ENCODE peak calls at places on chromosome 4, in four cellular contexts. One of them, this sample, is unnamed.
A peak's percentile ranks its signal among the peaks of the same experiment; 100 is the strongest.

GRCh38 chr4:146520894-146521542 is 722 bp downstream of the SLC10A7 start:
- DNase-seq in epithelial cell of proximal tubule: no peak
- DNase-seq in stomach: peak; percentile 46
- DNase-seq in ovary: no peak
- DNase-seq in this sample: peak; percentile 57

GRCh38 chr4:168648929-168649328 is 152.1 kb downstream of the PALLD start:
- DNase-seq in epithelial cell of proximal tubule: no peak
- DNase-seq in stomach: no peak
- DNase-seq in ovary: no peak
- DNase-seq in this sample: no peak

GRCh38 chr4:1406946-1407656 is 859 bp upstream of the NKX1-1 start:
- DNase-seq in epithelial cell of proximal tubule: no peak
- DNase-seq in stomach: peak; percentile 17
- DNase-seq in ovary: no peak
- DNase-seq in this sample: no peak

GRCh38 chr4:110663206-110663605 is 40.3 kb upstream of the PITX2 start:
- DNase-seq in epithelial cell of proximal tubule: no peak
- DNase-seq in stomach: no peak
- DNase-seq in ovary: no peak
- DNase-seq in this sample: no peak

GRCh38 chr4:62274782-62275181 is 1074.7 kb downstream of the ADGRL3 start:
- DNase-seq in epithelial cell of proximal tubule: no peak
- DNase-seq in stomach: no peak
- DNase-seq in ovary: no peak
- DNase-seq in this sample: no peak

GRCh38 chr4:151199496-151200190 is 77.3 kb upstream of the PRSS48 start:
- DNase-seq in epithelial cell of proximal tubule: no peak
- DNase-seq in stomach: no peak
- DNase-seq in ovary: no peak
- DNase-seq in this sample: no peak

GRCh38 chr4:142615324-142615665 is 230.8 kb downstream of the INPP4B start:
- DNase-seq in epithelial cell of proximal tubule: no peak
- DNase-seq in stomach: no peak
- DNase-seq in ovary: no peak
- DNase-seq in this sample: no peak

GRCh38 chr4:79748835-79749234 is 324.2 kb downstream of the ANTXR2 start:
- DNase-seq in epithelial cell of proximal tubule: no peak
- DNase-seq in stomach: no peak
- DNase-seq in ovary: no peak
- DNase-seq in this sample: no peak

GRCh38 chr4:36213956-36214355 is 30.4 kb downstream of the ARAP2 start:
- DNase-seq in epithelial cell of proximal tubule: no peak
- DNase-seq in stomach: no peak
- DNase-seq in ovary: no peak
- DNase-seq in this sample: no peak

GRCh38 chr4:183765121-183765990 is 106.3 kb downstream of the TRAPPC11 start:
- DNase-seq in epithelial cell of proximal tubule: no peak
- DNase-seq in stomach: no peak
- DNase-seq in ovary: peak; percentile 24
- DNase-seq in this sample: peak; percentile 32

GRCh38 chr4:149465941-149466340 is 349.7 kb downstream of the IQCM start:
- DNase-seq in epithelial cell of proximal tubule: no peak
- DNase-seq in stomach: no peak
- DNase-seq in ovary: no peak
- DNase-seq in this sample: no peak

GRCh38 chr4:186172551-186172950 is 18.8 kb upstream of the CYP4V2 start:
- DNase-seq in epithelial cell of proximal tubule: no peak
- DNase-seq in stomach: no peak
- DNase-seq in ovary: no peak
- DNase-seq in this sample: peak; percentile 30

GRCh38 chr4:1323635-1324442 is 23.2 kb upstream of the UVSSA start:
- DNase-seq in epithelial cell of proximal tubule: peak; percentile 73
- DNase-seq in stomach: no peak
- DNase-seq in ovary: no peak
- DNase-seq in this sample: no peak

GRCh38 chr4:45063166-45063565 is 336.8 kb upstream of the GNPDA2 start:
- DNase-seq in epithelial cell of proximal tubule: no peak
- DNase-seq in stomach: no peak
- DNase-seq in ovary: no peak
- DNase-seq in this sample: no peak

GRCh38 chr4:98573791-98574190 is 84.6 kb downstream of the TSPAN5 start:
- DNase-seq in epithelial cell of proximal tubule: peak; percentile 40
- DNase-seq in stomach: no peak
- DNase-seq in ovary: no peak
- DNase-seq in this sample: no peak

GRCh38 chr4:5753366-5753765 is 42.4 kb downstream of the EVC start:
- DNase-seq in epithelial cell of proximal tubule: no peak
- DNase-seq in stomach: no peak
- DNase-seq in ovary: no peak
- DNase-seq in this sample: no peak

GRCh38 chr4:20262221-20262620 is 10.5 kb downstream of the SLIT2 start:
- DNase-seq in epithelial cell of proximal tubule: no peak
- DNase-seq in stomach: no peak
- DNase-seq in ovary: no peak
- DNase-seq in this sample: no peak

GRCh38 chr4:140071806-140072205 is 82.2 kb downstream of the MAML3 start:
- DNase-seq in epithelial cell of proximal tubule: no peak
- DNase-seq in stomach: no peak
- DNase-seq in ovary: no peak
- DNase-seq in this sample: peak; percentile 33